ENCODE peak calls at places on chromosomes 11 and 22, in six cellular contexts. K, C, D, B, I and G are unnamed samples.

GRCh38 chr11:3088806-3089205 is 31.6 kb upstream of the CARS1 start:
- DNase-seq in K (no peak), C (no peak), D (no peak), B (no peak), I (no peak), G (no peak)

GRCh38 chr11:68173926-68174325 is 39.2 kb downstream of the KMT5B start:
- DNase-seq in K (no peak), C (no peak), D (no peak), B (no peak), I (no peak), G (no peak)

GRCh38 chr11:32809313-32809712 is 14.9 kb upstream of the CCDC73 start:
- DNase-seq in K (peak; percentile 73), C (peak; percentile 37), D (peak; percentile 29), B (peak; percentile 70), I (peak; percentile 93), G (no peak)

GRCh38 chr11:86800956-86801264 is 568 bp downstream of the PRSS23 start:
- DNase-seq in K (no peak), C (no peak), D (no peak), B (no peak), I (no peak), G (no peak)

GRCh38 chr11:42840856-42841255 is 470.9 kb upstream of the API5 start:
- DNase-seq in K (no peak), C (no peak), D (no peak), B (no peak), I (no peak), G (no peak)

GRCh38 chr11:64444838-64445441 is 86.0 kb downstream of the RPS6KA4 start:
- DNase-seq in K (no peak), C (no peak), D (no peak), B (peak; percentile 27), I (peak; percentile 65), G (no peak)

GRCh38 chr11:35173011-35173511 is 34.1 kb downstream of the CD44 start:
- DNase-seq in K (peak; percentile 34), C (no peak), D (no peak), B (no peak), I (no peak), G (peak; percentile 65)

GRCh38 chr11:82796970-82797594 is 63.4 kb upstream of the FAM181B start:
- DNase-seq in K (no peak), C (peak; percentile 35), D (no peak), B (no peak), I (no peak), G (no peak)

GRCh38 chr22:41488596-41489385 is 19.9 kb downstream of the ACO2 start:
- DNase-seq in K (no peak), C (no peak), D (no peak), B (no peak), I (no peak), G (no peak)

GRCh38 chr11:46658259-46658658 is 40.9 kb downstream of the ATG13 start:
- DNase-seq in K (no peak), C (peak; percentile 62), D (no peak), B (peak; percentile 81), I (no peak), G (no peak)

GRCh38 chr11:60934091-60934789 is 10.0 kb downstream of the TMEM132A start:
- DNase-seq in K (no peak), C (no peak), D (no peak), B (no peak), I (no peak), G (no peak)

GRCh38 chr11:60934790-60935605 is 10.7 kb downstream of the TMEM132A start:
- DNase-seq in K (no peak), C (no peak), D (no peak), B (no peak), I (no peak), G (no peak)

GRCh38 chr11:60936467-60937143 is 12.3 kb downstream of the TMEM132A start:
- DNase-seq in K (no peak), C (no peak), D (no peak), B (no peak), I (no peak), G (no peak)

GRCh38 chr11:60937144-60937527 is 12.9 kb downstream of the TMEM132A start:
- DNase-seq in K (no peak), C (no peak), D (no peak), B (no peak), I (no peak), G (no peak)

GRCh38 chr11:60935676-60936442 is 11.6 kb downstream of the TMEM132A start:
- DNase-seq in K (no peak), C (no peak), D (no peak), B (no peak), I (no peak), G (no peak)
- H3K36me3 ChIP-seq in K (peaks cover 64% of the 10 kb centered on the region), C (peaks cover 20% of the 10 kb centered on the region), D (peaks cover 8% of the 10 kb centered on the region), B (peaks cover 29% of the 10 kb centered on the region), I (peaks cover 18% of the 10 kb centered on the region), G (no peaks in the 10 kb centered on the region)

DNA sequence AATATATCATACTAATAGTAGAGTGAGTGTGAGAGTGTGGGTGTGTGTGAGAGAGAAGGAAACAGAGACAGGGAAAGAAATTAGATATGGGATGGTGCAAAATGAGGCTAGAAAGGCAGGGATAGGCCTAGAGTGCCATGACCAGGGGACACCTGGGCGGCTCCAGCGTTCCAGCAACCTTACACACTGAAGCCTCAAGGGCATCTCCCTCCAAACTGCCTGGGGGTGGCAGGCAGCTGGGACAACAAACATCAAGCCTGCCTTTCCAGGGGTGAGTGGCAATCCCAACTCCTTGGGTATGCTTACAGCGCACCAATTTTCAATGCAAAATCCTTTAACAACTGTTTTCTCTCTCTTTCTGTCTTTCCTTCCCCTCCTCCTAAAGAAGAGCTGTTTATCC is 90.0 kb downstream of the RPL27A start:
- DNase-seq in K (no peak), C (no peak), D (no peak), B (no peak), I (no peak), G (no peak)
- H3K4me1 ChIP-seq in K (peaks cover 99% of the 10 kb centered on the region), C (peaks cover 96% of the 10 kb centered on the region), D (no peaks in the 10 kb centered on the region), B (peaks cover 100% of the 10 kb centered on the region), I (peaks cover 12% of the 10 kb centered on the region), G (peaks cover 9% of the 10 kb centered on the region)

GRCh38 chr22:19052941-19053551 is 69.2 kb downstream of the DGCR2 start:
- DNase-seq in K (no peak), C (no peak), D (no peak), B (peak; percentile 19), I (no peak), G (no peak)
- H3K36me3 ChIP-seq in K (peaks cover 91% of the 10 kb centered on the region), C (peaks cover 74% of the 10 kb centered on the region), D (peaks cover 38% of the 10 kb centered on the region), B (peaks cover 76% of the 10 kb centered on the region), I (peaks cover 63% of the 10 kb centered on the region), G (peaks cover 14% of the 10 kb centered on the region)

GRCh38 chr11:126843096-126843495 is 157.5 kb downstream of the KIRREL3 start:
- DNase-seq in K (no peak), C (no peak), D (no peak), B (no peak), I (no peak), G (no peak)
- H3K4me1 ChIP-seq in K (no peaks in the 10 kb centered on the region), C (no peaks in the 10 kb centered on the region), D (no peaks in the 10 kb centered on the region), B (no peaks in the 10 kb centered on the region), I (no peaks in the 10 kb centered on the region), G (no peaks in the 10 kb centered on the region)